ENCODE peak calls at places on chromosomes 7 and 10, in seven cellular contexts. F is fibroblast of lung, Y is ovary, K is ascending aorta, Z is H7, G is psoas muscle, E is body of pancreas. T is an unnamed sample.
A peak's percentile ranks its signal among the peaks of the same experiment; 100 is the strongest.

GRCh38 chr10:34866848-34867247 is 51.8 kb upstream of the PARD3 start:
- DNase-seq in F (no peak), Y (no peak), K (no peak), Z (peak; percentile 62), G (no peak), E (no peak), T (no peak)

GRCh38 chr10:31701546-31701945 is 227.1 kb downstream of the ARHGAP12 start:
- DNase-seq in F (no peak), Y (no peak), K (no peak), Z (no peak), G (no peak), E (no peak), T (no peak)

GRCh38 chr7:88204525-88205103 is 15.2 kb downstream of the SRI start:
- DNase-seq in F (no peak), Y (no peak), K (no peak), Z (no peak), G (no peak), E (no peak), T (no peak)

GRCh38 chr7:16264436-16265183 is 156.7 kb downstream of the CRPPA start:
- DNase-seq in F (peak; percentile 16), Y (no peak), K (no peak), Z (no peak), G (no peak), E (no peak), T (no peak)

GRCh38 chr7:14821757-14822480 is 80.6 kb downstream of the DGKB start:
- DNase-seq in F (peak; percentile 17), Y (no peak), K (no peak), Z (no peak), G (no peak), E (no peak), T (no peak)

GRCh38 chr10:71848325-71849277 is 2.5 kb downstream of the PSAP start:
- DNase-seq in F (no peak), Y (no peak), K (no peak), Z (no peak), G (no peak), E (no peak), T (no peak)

GRCh38 chr10:1972406-1972805 is 235.1 kb upstream of the ADARB2 start:
- DNase-seq in F (no peak), Y (no peak), K (no peak), Z (no peak), G (no peak), E (no peak), T (no peak)

GRCh38 chr10:27568196-27569175 is 64.4 kb downstream of the RAB18 start:
- DNase-seq in F (no peak), Y (no peak), K (no peak), Z (no peak), G (no peak), E (no peak), T (no peak)

GRCh38 chr7:155640629-155641028 is 3.8 kb upstream of the RBM33 start:
- DNase-seq in F (no peak), Y (no peak), K (no peak), Z (no peak), G (no peak), E (no peak), T (no peak)

GRCh38 chr7:28355553-28356319 is 56.6 kb upstream of the CREB5 start:
- DNase-seq in F (no peak), Y (no peak), K (no peak), Z (no peak), G (no peak), E (no peak), T (no peak)

GRCh38 chr10:29243061-29243460 is 45.8 kb upstream of the LYZL1 start:
- DNase-seq in F (no peak), Y (no peak), K (no peak), Z (no peak), G (no peak), E (no peak), T (no peak)

GRCh38 chr10:454860-455259 is 234.6 kb downstream of the DIP2C start:
- DNase-seq in F (peak; percentile 85), Y (peak; percentile 58), K (peak; percentile 71), Z (no peak), G (peak; percentile 68), E (peak; percentile 51), T (peak; percentile 90)

GRCh38 chr10:86292462-86293322 is 73.9 kb downstream of the GRID1 start:
- DNase-seq in F (no peak), Y (peak; percentile 2), K (no peak), Z (peak; percentile 51), G (no peak), E (no peak), T (no peak)

GRCh38 chr7:98802781-98803110 is 67.1 kb downstream of the TMEM130 start:
- DNase-seq in F (no peak), Y (no peak), K (no peak), Z (no peak), G (no peak), E (no peak), T (no peak)

GRCh38 chr7:87226495-87226894 is 7.0 kb upstream of the TMEM243 start:
- DNase-seq in F (no peak), Y (no peak), K (no peak), Z (no peak), G (no peak), E (no peak), T (no peak)

GRCh38 chr10:1638889-1639418 is 98.4 kb downstream of the ADARB2 start:
- DNase-seq in F (no peak), Y (no peak), K (no peak), Z (no peak), G (no peak), E (no peak), T (no peak)

DNA sequence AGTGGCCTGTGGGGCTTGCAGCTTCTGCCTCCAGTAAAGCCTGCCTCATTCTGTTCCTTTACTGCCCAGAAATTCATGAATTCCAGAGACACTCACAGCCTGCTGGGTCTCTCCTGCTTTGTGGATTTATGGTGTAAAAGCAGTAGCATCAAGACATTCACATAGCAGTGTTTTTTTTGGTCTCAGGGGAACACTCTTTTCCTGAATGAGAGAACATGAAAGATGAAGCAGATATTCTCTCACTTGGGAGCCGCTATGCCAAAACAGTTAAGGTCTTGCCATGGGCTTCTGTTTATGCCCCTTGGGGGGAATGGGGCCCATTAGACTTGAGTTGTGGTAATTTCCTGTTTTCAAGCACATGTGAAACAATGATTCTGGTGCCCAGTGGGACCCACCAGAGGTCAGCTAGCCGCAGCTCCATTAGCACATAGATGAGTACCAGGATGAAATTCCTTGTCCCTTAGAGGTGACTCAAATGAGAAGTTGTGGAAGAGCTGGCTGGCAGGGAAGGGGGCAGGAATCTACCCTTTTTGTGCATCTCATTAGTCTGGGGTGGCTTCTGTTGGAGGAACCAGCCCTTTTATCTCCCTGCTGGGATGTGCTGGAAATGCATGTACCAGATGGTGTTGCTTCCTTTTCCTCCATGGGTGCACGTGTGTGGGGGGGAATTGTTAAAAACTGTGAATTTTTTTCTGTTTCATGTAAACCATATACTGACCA is 13.2 kb downstream of the BMPER start:
- DNase-seq in F (no peak), Y (no peak), K (no peak), Z (peak; percentile 36), G (no peak), E (no peak), T (no peak)
- H3K36me3 ChIP-seq in F (peaks cover 1% of the 10 kb centered on the region), Y (no peaks in the 10 kb centered on the region), K (no peaks in the 10 kb centered on the region), Z (no peaks in the 10 kb centered on the region), G (no peaks in the 10 kb centered on the region), E (no peaks in the 10 kb centered on the region), T (no peaks in the 10 kb centered on the region)

GRCh38 chr7:21354284-21354683 is 73.6 kb upstream of the SP4 start:
- DNase-seq in F (no peak), Y (no peak), K (no peak), Z (no peak), G (no peak), E (no peak), T (no peak)
- H3K4me3 ChIP-seq in F (no peak overlapping the region), Y (no peak overlapping the region), K (no peak overlapping the region), Z (no peak overlapping the region), G (no peak overlapping the region), E (no peak overlapping the region), T (no peak overlapping the region)

DNA sequence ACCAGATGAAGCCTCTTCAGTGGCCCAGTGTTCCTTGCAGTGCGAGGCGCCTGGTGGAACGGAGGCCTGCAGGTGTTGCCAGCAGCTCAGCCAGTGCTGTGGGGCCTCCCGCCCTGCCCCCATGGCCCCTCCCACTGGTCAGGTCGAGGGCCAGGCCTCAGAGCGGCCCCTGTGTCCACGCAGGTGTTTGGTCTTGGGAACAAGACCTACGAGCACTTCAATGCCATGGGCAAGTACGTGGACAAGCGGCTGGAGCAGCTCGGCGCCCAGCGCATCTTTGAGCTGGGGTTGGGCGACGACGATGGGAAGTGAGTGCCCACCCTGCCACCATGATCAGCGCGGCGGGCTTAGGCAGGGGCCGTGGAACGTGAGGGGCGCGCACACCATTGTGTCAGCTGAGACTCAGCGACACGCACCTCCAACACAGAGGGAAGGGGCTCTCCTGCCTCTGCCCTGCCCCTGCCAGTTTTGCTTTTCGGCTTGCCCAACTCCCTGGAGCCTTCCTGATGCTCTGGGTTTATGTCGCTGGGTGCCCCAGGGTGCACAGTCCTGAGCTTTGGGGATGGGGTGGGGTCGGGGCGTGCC is 13.4 kb downstream of the TMEM120A start:
- DNase-seq in F (no peak), Y (no peak), K (peak; percentile 64), Z (peak; percentile 36), G (peak; percentile 57), E (no peak), T (no peak)
- H3K36me3 ChIP-seq in F (peaks cover 38% of the 10 kb centered on the region), Y (no peaks in the 10 kb centered on the region), K (peaks cover 60% of the 10 kb centered on the region), Z (peaks cover 17% of the 10 kb centered on the region), G (no peaks in the 10 kb centered on the region), E (no peaks in the 10 kb centered on the region), T (peaks cover 1% of the 10 kb centered on the region)

GRCh38 chr7:100435401-100436304 is 644 bp downstream of the PPP1R35 start:
- DNase-seq in F (no peak), Y (peak; percentile 35), K (peak; percentile 68), Z (peak; percentile 87), G (peak; percentile 66), E (peak; percentile 59), T (no peak)

GRCh38 chr7:100433592-100434296 is 2.6 kb downstream of the PPP1R35 start:
- DNase-seq in F (no peak), Y (no peak), K (no peak), Z (no peak), G (no peak), E (no peak), T (no peak)

GRCh38 chr7:100438172-100438571 is 1.9 kb upstream of the PPP1R35 start:
- DNase-seq in F (no peak), Y (no peak), K (no peak), Z (no peak), G (no peak), E (no peak), T (no peak)

GRCh38 chr7:100434297-100435144 is 1.8 kb downstream of the PPP1R35 start:
- DNase-seq in F (no peak), Y (no peak), K (peak; percentile 59), Z (no peak), G (no peak), E (no peak), T (no peak)

DNA sequence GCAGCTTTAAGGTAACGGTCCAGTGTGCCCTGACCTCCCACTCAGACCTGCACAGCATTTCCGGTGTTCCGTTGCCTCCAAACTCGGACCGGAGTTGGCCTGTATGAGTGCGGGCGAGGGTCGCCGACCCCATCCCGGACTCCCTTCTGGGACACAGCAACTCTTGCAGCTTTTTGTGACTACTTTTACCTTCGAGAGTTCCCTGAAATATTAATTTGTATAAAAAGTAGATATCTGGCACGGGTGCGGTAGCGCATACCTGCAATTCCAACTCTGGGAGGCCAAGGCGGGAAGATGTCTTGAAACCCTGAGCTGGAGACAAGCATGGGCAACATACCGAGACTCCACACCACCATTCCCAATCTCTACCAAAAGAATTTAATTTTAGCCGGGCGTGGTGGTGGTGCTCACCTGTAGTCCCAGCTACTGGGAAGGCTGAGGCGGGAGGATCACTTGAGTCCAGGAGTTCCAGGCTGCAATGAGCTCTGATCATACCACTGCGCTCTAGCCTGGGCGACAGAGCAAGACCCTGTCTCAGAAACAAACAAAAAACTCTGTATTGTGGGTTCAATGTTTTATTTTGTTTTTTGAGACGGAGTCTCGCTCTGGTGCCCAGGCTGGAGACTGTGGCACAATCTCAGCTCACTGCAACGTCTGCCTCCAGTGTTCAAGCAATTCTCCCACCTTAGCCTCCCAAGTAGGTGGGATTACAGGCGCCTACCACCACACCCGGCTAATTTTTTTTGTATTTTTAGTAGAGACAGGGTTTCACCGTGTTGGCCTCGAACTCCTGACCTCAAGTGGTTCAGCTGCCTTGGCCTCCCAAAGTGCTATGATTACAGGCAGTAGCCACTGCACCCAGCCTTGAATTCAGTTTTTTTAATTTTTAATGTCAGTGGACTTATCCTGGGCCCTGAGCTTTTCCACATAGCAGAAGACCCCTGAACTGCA is 1.1 kb upstream of the PPP1R35 start:
- DNase-seq in F (no peak), Y (peak; percentile 44), K (peak; percentile 69), Z (no peak), G (no peak), E (no peak), T (no peak)
- H3K4me3 ChIP-seq in F (no peak overlapping the region), Y (no peak overlapping the region), K (peak overlapping the region; percentile 90), Z (no peak overlapping the region), G (peak overlapping the region; percentile 94), E (no peak overlapping the region), T (no peak overlapping the region)